ENCODE peak calls at places on chromosome 10, in six cellular contexts. J, H, P, Y, I and L are unnamed samples.

GRCh38 chr10:126049741-126050140 is 153.4 kb downstream of the FANK1 start:
- DNase-seq in J (no peak), H (no peak), P (peak), Y (no peak), I (peak), L (no peak)

GRCh38 chr10:48655426-48656240 is 29.0 kb upstream of the WDFY4 start:
- DNase-seq in J (no peak), H (peak), P (peak), Y (no peak), I (peak), L (peak)

GRCh38 chr10:112187527-112187926 is 4.0 kb upstream of the GPAM start:
- DNase-seq in J (no peak), H (no peak), P (no peak), Y (no peak), I (no peak), L (no peak)

GRCh38 chr10:14879055-14879800 is 562 bp downstream of the SUV39H2 start:
- DNase-seq in J (peak), H (no peak), P (no peak), Y (peak), I (peak), L (no peak)

GRCh38 chr10:132987671-132988571 is 45.6 kb upstream of the CFAP46 start:
- DNase-seq in J (no peak), H (peak), P (peak), Y (no peak), I (peak), L (no peak)

GRCh38 chr10:53325073-53325472 is 552.5 kb upstream of the MBL2 start:
- DNase-seq in J (no peak), H (no peak), P (no peak), Y (no peak), I (no peak), L (no peak)

GRCh38 chr10:86962981-86963310 is 4.5 kb downstream of the SNCG start:
- DNase-seq in J (no peak), H (no peak), P (no peak), Y (no peak), I (no peak), L (no peak)

GRCh38 chr10:3811331-3811870 is 26.4 kb upstream of the KLF6 start:
- DNase-seq in J (no peak), H (no peak), P (peak), Y (no peak), I (peak), L (no peak)

GRCh38 chr10:54441286-54441685 is 359.7 kb downstream of the PCDH15 start:
- DNase-seq in J (no peak), H (no peak), P (no peak), Y (no peak), I (no peak), L (no peak)

GRCh38 chr10:34667177-34667576 is 147.9 kb downstream of the PARD3 start:
- DNase-seq in J (no peak), H (no peak), P (no peak), Y (no peak), I (no peak), L (no peak)

GRCh38 chr10:30724296-30724695 is 94.7 kb upstream of the LYZL2 start:
- DNase-seq in J (no peak), H (no peak), P (no peak), Y (no peak), I (no peak), L (no peak)

GRCh38 chr10:110326351-110327032 is 21.8 kb upstream of the SMNDC1 start:
- DNase-seq in J (no peak), H (no peak), P (peak), Y (no peak), I (peak), L (no peak)

GRCh38 chr10:127267442-127267841 is 71.1 kb upstream of the INSYN2A start:
- DNase-seq in J (no peak), H (no peak), P (no peak), Y (no peak), I (no peak), L (no peak)

GRCh38 chr10:48976208-48976607 is 36.6 kb upstream of the LRRC18 start:
- DNase-seq in J (no peak), H (no peak), P (peak), Y (no peak), I (peak), L (no peak)

GRCh38 chr10:3761916-3762708 is 22.9 kb downstream of the KLF6 start:
- DNase-seq in J (no peak), H (no peak), P (no peak), Y (no peak), I (no peak), L (no peak)

GRCh38 chr10:59393349-59393748 is 31.0 kb upstream of the FAM13C start:
- DNase-seq in J (no peak), H (no peak), P (peak), Y (no peak), I (peak), L (no peak)

GRCh38 chr10:17038627-17039026 is 91.0 kb downstream of the CUBN start:
- DNase-seq in J (no peak), H (no peak), P (peak), Y (no peak), I (peak), L (no peak)

GRCh38 chr10:78407009-78407711 is 373.5 kb downstream of the RPS24 start:
- DNase-seq in J (peak), H (no peak), P (peak), Y (no peak), I (peak), L (peak)

GRCh38 chr10:13272164-13272571 is 27.7 kb downstream of the PHYH start:
- DNase-seq in J (no peak), H (no peak), P (peak), Y (no peak), I (peak), L (peak)

GRCh38 chr10:102230264-102230860 is 4.3 kb downstream of the ELOVL3 start:
- DNase-seq in J (no peak), H (no peak), P (peak), Y (peak), I (no peak), L (no peak)

GRCh38 chr10:50592961-50593418 is 30.8 kb downstream of the SGMS1 start:
- DNase-seq in J (no peak), H (no peak), P (no peak), Y (no peak), I (peak), L (no peak)

GRCh38 chr10:116134316-116134715 is 138.7 kb downstream of the GFRA1 start:
- DNase-seq in J (no peak), H (no peak), P (no peak), Y (no peak), I (no peak), L (no peak)

GRCh38 chr10:53102424-53102823 is 329.8 kb upstream of the MBL2 start:
- DNase-seq in J (no peak), H (no peak), P (no peak), Y (no peak), I (no peak), L (no peak)

GRCh38 chr10:101694674-101695403 is at the start of gene FBXW4:
- DNase-seq in J (peak), H (no peak), P (peak), Y (peak), I (peak), L (peak)

GRCh38 chr10:13685885-13686284 is 99.1 kb downstream of the PRPF18 start:
- DNase-seq in J (no peak), H (no peak), P (no peak), Y (no peak), I (no peak), L (no peak)

GRCh38 chr10:8057636-8058273 is 3.3 kb downstream of the GATA3 start:
- DNase-seq in J (no peak), H (no peak), P (no peak), Y (no peak), I (no peak), L (no peak)